ENCODE peak calls at places on chromosome 15, in five cellular contexts. F is non-pigmented ciliary epithelial cell; L is activated CD8-positive, alpha-beta memory T cell treated with anti-CD3 and anti-CD28 coated beads for 1 hour; K is NCI-H1436; Z is neural crest cell. X is an unnamed sample.

GRCh38 chr15:44397869-44398268 is 29.6 kb upstream of the CTDSPL2 start:
- DNase-seq in F (peak), L (no peak), K (no peak), Z (no peak), X (no peak)

GRCh38 chr15:83845230-83845629 is 191.3 kb downstream of the ADAMTSL3 start:
- DNase-seq in F (peak), L (no peak), K (no peak), Z (no peak), X (no peak)

GRCh38 chr15:63019539-63020109 is 22.9 kb upstream of the TPM1 start:
- DNase-seq in F (peak), L (no peak), K (no peak), Z (no peak), X (no peak)

GRCh38 chr15:29259233-29259632 is 10.4 kb downstream of the NSMCE3 start:
- DNase-seq in F (no peak), L (no peak), K (no peak), Z (no peak), X (no peak)

GRCh38 chr15:52857937-52858336 is 67.8 kb upstream of the ONECUT1 start:
- DNase-seq in F (peak), L (no peak), K (no peak), Z (no peak), X (no peak)

GRCh38 chr15:66085128-66085527 is 168.4 kb downstream of the MEGF11 start:
- DNase-seq in F (no peak), L (no peak), K (no peak), Z (peak), X (no peak)

GRCh38 chr15:91660174-91660649 is 193.3 kb upstream of the SLCO3A1 start:
- DNase-seq in F (no peak), L (no peak), K (no peak), Z (no peak), X (no peak)

GRCh38 chr15:100869151-100869999 is 10.3 kb upstream of the ALDH1A3 start:
- DNase-seq in F (no peak), L (no peak), K (no peak), Z (no peak), X (no peak)

GRCh38 chr15:27743078-27743477 is 356.0 kb downstream of the OCA2 start:
- DNase-seq in F (no peak), L (no peak), K (no peak), Z (no peak), X (no peak)

GRCh38 chr15:74134387-74135027 is 4.1 kb downstream of the ISLR2 start:
- DNase-seq in F (no peak), L (no peak), K (no peak), Z (peak), X (no peak)

GRCh38 chr15:40999190-40999589 is 45.9 kb downstream of the CHAC1 start:
- DNase-seq in F (peak), L (no peak), K (no peak), Z (no peak), X (no peak)

GRCh38 chr15:40466426-40467259 is 4.1 kb upstream of the CHST14 start:
- DNase-seq in F (no peak), L (no peak), K (no peak), Z (no peak), X (no peak)

GRCh38 chr15:70466895-70467529 is 296.3 kb downstream of the UACA start:
- DNase-seq in F (no peak), L (peak), K (peak), Z (peak), X (peak)

GRCh38 chr15:41487802-41488201 is 5.9 kb upstream of the ITPKA start:
- DNase-seq in F (no peak), L (no peak), K (no peak), Z (no peak), X (no peak)

GRCh38 chr15:63291507-63291906 is 14.1 kb downstream of the APH1B start:
- DNase-seq in F (peak), L (no peak), K (no peak), Z (no peak), X (no peak)

GRCh38 chr15:48929611-48930170 is 34.0 kb downstream of the SHC4 start:
- DNase-seq in F (no peak), L (no peak), K (no peak), Z (no peak), X (no peak)

GRCh38 chr15:79003301-79003700 is 58.5 kb upstream of the CTSH start:
- DNase-seq in F (no peak), L (no peak), K (no peak), Z (no peak), X (no peak)

GRCh38 chr15:57281357-57281756 is 94.9 kb upstream of the CGNL1 start:
- DNase-seq in F (no peak), L (no peak), K (no peak), Z (no peak), X (no peak)

GRCh38 chr15:45439521-45439931 is 61.2 kb upstream of the GATM start:
- DNase-seq in F (no peak), L (no peak), K (no peak), Z (no peak), X (no peak)

GRCh38 chr15:83114305-83114704 is 6.9 kb downstream of the TM6SF1 start:
- DNase-seq in F (no peak), L (no peak), K (no peak), Z (no peak), X (no peak)

GRCh38 chr15:62120776-62121175 is 44.3 kb downstream of the C2CD4B start:
- DNase-seq in F (no peak), L (no peak), K (no peak), Z (no peak), X (no peak)

GRCh38 chr15:72535911-72536310 is 61.8 kb downstream of the ARIH1 start:
- DNase-seq in F (no peak), L (no peak), K (no peak), Z (no peak), X (no peak)

GRCh38 chr15:61226313-61227250 is 2.5 kb downstream of the RORA start:
- DNase-seq in F (no peak), L (no peak), K (no peak), Z (no peak), X (no peak)

GRCh38 chr15:92960996-92961681 is 61.0 kb downstream of the CHD2 start:
- DNase-seq in F (no peak), L (no peak), K (no peak), Z (no peak), X (no peak)

GRCh38 chr15:91021516-91022074 is 799 bp downstream of the VPS33B start:
- DNase-seq in F (no peak), L (no peak), K (peak), Z (no peak), X (no peak)

GRCh38 chr15:59191855-59192237 is 14.8 kb upstream of the LDHAL6B start:
- DNase-seq in F (peak), L (no peak), K (no peak), Z (no peak), X (no peak)

GRCh38 chr15:39188930-39189329 is 391.9 kb upstream of the THBS1 start:
- DNase-seq in F (peak), L (no peak), K (no peak), Z (no peak), X (no peak)

GRCh38 chr15:33007295-33007855 is 187.1 kb downstream of the FMN1 start:
- DNase-seq in F (no peak), L (no peak), K (no peak), Z (no peak), X (no peak)

GRCh38 chr15:88655780-88656488 is 17.1 kb downstream of the ISG20 start:
- DNase-seq in F (no peak), L (no peak), K (no peak), Z (no peak), X (no peak)

GRCh38 chr15:70269991-70270751 is 172.5 kb upstream of the TLE3 start:
- DNase-seq in F (no peak), L (no peak), K (no peak), Z (no peak), X (no peak)

GRCh38 chr15:85276508-85276907 is 103.9 kb upstream of the AKAP13 start:
- DNase-seq in F (no peak), L (no peak), K (no peak), Z (no peak), X (no peak)

GRCh38 chr15:94327356-94327936 is 96.1 kb downstream of the MCTP2 start:
- DNase-seq in F (no peak), L (no peak), K (peak), Z (peak), X (no peak)

GRCh38 chr15:29736745-29737023 is 85.6 kb downstream of the TJP1 start:
- DNase-seq in F (no peak), L (no peak), K (no peak), Z (no peak), X (no peak)